ENCODE peak calls at places on chromosome X, in four cellular contexts. F is cardiac fibroblast, R is fibroblast of mammary gland, T is mucosa of descending colon. I is an unnamed sample.

GRCh38 chrX:66176134-66176533 is 12.1 kb downstream of the HEPH start:
- DNase-seq in T (no peak), R (no peak), F (no peak), I (no peak)

GRCh38 chrX:48910926-48911406 is 480 bp downstream of the SLC35A2 start:
- DNase-seq in F (peak; percentile 43), T (no peak), R (peak; percentile 19), I (peak; percentile 45)

GRCh38 chrX:146615807-146616206 is 193.8 kb upstream of the CXorf51B start:
- DNase-seq in R (no peak), T (no peak), F (no peak), I (no peak)

GRCh38 chrX:50691820-50692219 is 122.2 kb downstream of the SHROOM4 start:
- DNase-seq in T (peak; percentile 32), R (peak; percentile 54), F (peak; percentile 53), I (peak; percentile 37)

GRCh38 chrX:24444645-24445044 is 20.4 kb upstream of the PDK3 start:
- DNase-seq in F (no peak), R (no peak), T (no peak), I (no peak)

GRCh38 chrX:11953615-11954014 is 184.7 kb upstream of the FRMPD4 start:
- DNase-seq in T (no peak), F (peak; percentile 48), R (peak; percentile 86), I (peak; percentile 83)

GRCh38 chrX:4656419-4656818 is 943.0 kb upstream of the PRKX start:
- DNase-seq in F (no peak), T (no peak), R (no peak), I (no peak)

GRCh38 chrX:65997978-65998717 is 41.7 kb downstream of the VSIG4 start:
- DNase-seq in T (no peak), R (no peak), F (no peak), I (no peak)

GRCh38 chrX:80808160-80808735 is 1.4 kb downstream of the BRWD3 start:
- DNase-seq in F (peak; percentile 74), T (peak; percentile 87), R (peak; percentile 75), I (peak; percentile 70)

GRCh38 chrX:48927736-48928382 is 9.0 kb upstream of the PIM2 start:
- DNase-seq in T (no peak), R (no peak), F (no peak), I (no peak)

GRCh38 chrX:45758738-45759397 is 558.2 kb upstream of the DIPK2B start:
- DNase-seq in T (no peak), F (no peak), R (peak; percentile 66), I (peak; percentile 56)

GRCh38 chrX:36414056-36414455 is 494.5 kb downstream of the CFAP47 start:
- DNase-seq in T (no peak), F (no peak), R (no peak), I (no peak)

GRCh38 chrX:151359931-151360871 is 36.8 kb upstream of the VMA21 start:
- DNase-seq in F (peak; percentile 12), T (peak; percentile 23), R (no peak), I (no peak)

GRCh38 chrX:129006491-129006890 is 516.8 kb downstream of the SMARCA1 start:
- DNase-seq in F (no peak), R (no peak), T (no peak), I (no peak)

GRCh38 chrX:81708506-81708905 is 506.6 kb downstream of the SH3BGRL start:
- DNase-seq in R (no peak), F (no peak), T (no peak), I (no peak)

GRCh38 chrX:69037786-69038185 is 127.5 kb downstream of the PJA1 start:
- DNase-seq in R (no peak), T (no peak), F (no peak), I (no peak)

GRCh38 chrX:68826113-68826980 is 2.5 kb upstream of the EFNB1 start:
- DNase-seq in R (peak; percentile 35), T (no peak), F (peak; percentile 33), I (no peak)

GRCh38 chrX:95383778-95384177 is 1300.9 kb upstream of the DIAPH2 start:
- DNase-seq in T (no peak), R (peak; percentile 3), F (no peak), I (peak; percentile 0)

GRCh38 chrX:85516131-85516530 is 136.7 kb upstream of the POF1B start:
- DNase-seq in R (no peak), F (no peak), T (no peak), I (no peak)

GRCh38 chrX:20330545-20330944 is 63.8 kb upstream of the RPS6KA3 start:
- DNase-seq in R (no peak), F (no peak), T (no peak), I (no peak)

GRCh38 chrX:25344191-25344936 is 328.6 kb upstream of the ARX start:
- DNase-seq in R (no peak), F (no peak), T (no peak), I (no peak)

GRCh38 chrX:135393046-135393445 is 28.7 kb upstream of the SMIM10L2A start:
- DNase-seq in T (no peak), R (no peak), F (no peak), I (no peak)

GRCh38 chrX:49269768-49270248 is at the start of gene PPP1R3F:
- DNase-seq in T (peak; percentile 9), R (no peak), F (no peak), I (no peak)

GRCh38 chrX:10519761-10520160 is 100.6 kb downstream of the MID1 start:
- DNase-seq in T (no peak), R (no peak), F (peak; percentile 68), I (no peak)

GRCh38 chrX:68838571-68838910 is 9.7 kb downstream of the EFNB1 start:
- DNase-seq in T (peak; percentile 16), R (no peak), F (no peak), I (no peak)

GRCh38 chrX:20361081-20361889 is 94.6 kb upstream of the RPS6KA3 start:
- DNase-seq in F (peak; percentile 76), T (no peak), R (peak; percentile 65), I (no peak)

GRCh38 chrX:79413963-79414362 is 46.8 kb upstream of the ITM2A start:
- DNase-seq in F (no peak), T (no peak), R (no peak), I (no peak)

GRCh38 chrX:53086464-53086863 is 4.3 kb downstream of the TSPYL2 start:
- DNase-seq in R (peak; percentile 48), T (no peak), F (peak; percentile 47), I (no peak)

GRCh38 chrX:973010-973409 is 239.4 kb downstream of the CRLF2 start:
- DNase-seq in F (no peak), T (no peak), R (no peak), I (no peak)
- H3K4me3 ChIP-seq in F (no peak overlapping the region), T (no peak overlapping the region), R (no peak overlapping the region), I (no peak overlapping the region)

GRCh38 chrX:16123222-16123786 is at the start of gene GRPR:
- DNase-seq in F (peak; percentile 85), T (peak; percentile 84), R (peak; percentile 85), I (peak; percentile 87)
- H3K4me3 ChIP-seq in F (no peak within 1 kb of the TSS), T (no peak within 1 kb of the TSS), R (no peak within 1 kb of the TSS), I (no peak within 1 kb of the TSS)

GRCh38 chrX:40093586-40093985 is 4.2 kb downstream of the BCOR start:
- DNase-seq in R (no peak), F (no peak), T (no peak), I (no peak)
- H3K4me3 ChIP-seq in R (no peak overlapping the region), F (peak overlapping the region; percentile 58), T (no peak overlapping the region), I (peak overlapping the region; percentile 55)

GRCh38 chrX:37686348-37686736 is 751 bp downstream of the XK start:
- DNase-seq in F (no peak), T (no peak), R (no peak), I (no peak)
- H3K4me3 ChIP-seq in F (no peak overlapping the region), T (peak overlapping the region; percentile 19), R (no peak overlapping the region), I (no peak overlapping the region)

GRCh38 chrX:73215263-73215662 is 612 bp upstream of the NAP1L2 start:
- DNase-seq in T (no peak), F (no peak), R (no peak), I (no peak)

GRCh38 chrX:73214366-73215094 is at the start of gene NAP1L2:
- DNase-seq in F (peak; percentile 1), R (peak; percentile 16), T (peak; percentile 27), I (peak; percentile 5)

DNA sequence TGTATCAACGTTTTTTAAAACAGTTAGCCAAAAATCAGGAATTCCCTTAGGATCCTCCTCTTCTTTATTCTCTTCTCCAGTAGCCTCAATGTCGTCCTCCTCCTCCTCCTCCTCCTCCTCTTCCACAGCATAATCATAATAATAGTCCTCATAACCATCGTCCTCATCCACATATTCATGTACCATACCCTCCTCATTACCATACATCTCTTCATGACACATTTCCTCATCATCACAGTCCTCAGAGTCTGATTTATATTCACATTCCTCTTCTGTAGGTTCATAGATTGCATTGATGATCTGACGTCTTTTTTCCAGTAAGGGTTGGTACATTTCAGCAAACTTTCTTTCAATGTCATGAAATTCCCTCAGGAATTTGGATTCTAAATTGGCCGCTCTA is 917 bp downstream of the NAP1L2 start:
- DNase-seq in T (no peak), R (no peak), F (no peak), I (no peak)
- H3K4me3 ChIP-seq in T (no peak overlapping the region), R (no peak overlapping the region), F (no peak overlapping the region), I (no peak overlapping the region)

GRCh38 chrX:43885617-43886016 is 3.4 kb upstream of the MAOB start:
- DNase-seq in R (no peak), T (no peak), F (no peak), I (no peak)

GRCh38 chrX:43880439-43880838 is 1.8 kb downstream of the MAOB start:
- DNase-seq in F (no peak), T (no peak), R (peak; percentile 6), I (no peak)

GRCh38 chrX:43878902-43879526 is 3.2 kb downstream of the MAOB start:
- DNase-seq in R (no peak), F (peak; percentile 30), T (no peak), I (no peak)

GRCh38 chrX:43882294-43882681 is at the start of gene MAOB:
- DNase-seq in F (no peak), R (peak; percentile 2), T (peak; percentile 51), I (no peak)

DNA sequence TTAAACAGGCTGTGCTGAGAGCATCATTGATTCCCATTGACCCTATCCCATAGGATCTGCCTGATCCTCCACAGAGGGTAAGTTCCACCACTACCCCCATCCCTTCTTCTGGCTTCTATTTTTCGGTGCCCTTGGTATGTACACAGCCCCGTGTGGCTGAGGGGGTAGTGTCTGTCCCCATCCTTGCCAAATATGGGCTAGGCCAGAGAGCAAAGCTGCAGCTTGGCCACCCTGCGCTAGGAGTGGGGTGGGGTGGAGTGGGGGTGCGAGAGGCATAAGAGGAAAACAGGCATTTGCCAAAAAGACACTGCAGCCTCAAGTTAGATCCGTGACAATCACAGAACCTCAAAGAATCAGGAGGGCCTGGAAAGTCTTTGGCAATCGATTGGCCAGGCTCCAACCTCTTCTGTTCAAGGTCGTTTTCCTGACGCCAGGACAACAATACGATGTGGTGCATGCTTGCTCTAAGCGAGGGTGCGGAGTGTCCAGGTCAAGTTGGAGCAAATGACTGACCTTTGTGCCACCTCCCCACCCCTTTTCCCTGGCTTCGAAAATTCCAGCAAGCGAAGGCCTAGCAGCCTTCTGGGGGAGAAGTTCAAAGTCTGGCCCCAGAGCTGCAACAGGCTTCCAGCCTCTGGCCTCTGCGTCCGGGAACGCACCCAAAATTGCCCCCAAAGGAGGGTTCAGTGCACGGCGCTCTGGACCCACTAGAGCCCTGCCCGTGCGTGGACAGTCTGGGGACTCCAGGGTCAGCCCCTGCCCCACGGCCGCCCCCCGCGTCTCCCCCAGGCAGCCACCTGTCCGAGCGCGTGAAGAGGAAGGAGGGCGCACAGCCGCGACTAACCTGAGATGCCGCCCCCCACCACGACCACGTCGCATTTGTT is 598 bp downstream of the MAOB start:
- DNase-seq in T (peak; percentile 8), R (peak; percentile 24), F (no peak), I (no peak)
- H3K4me3 ChIP-seq in T (no peak overlapping the region), R (peak overlapping the region; percentile 20), F (peak overlapping the region; percentile 19), I (no peak overlapping the region)

I was measured in astrocyte of the spinal cord.